ENCODE peak calls at places on chromosomes 16 and 17, in eight cellular contexts. W is naive thymus-derived CD4-positive, alpha-beta T cell; Q is pancreas; D is HCT116; T is CD8-positive, alpha-beta memory T cell; Y is thoracic aorta; J is fibroblast of lung; V is SJCRH30. X is an unnamed sample.

GRCh38 chr17:79989106-79989835 is 46.4 kb downstream of the TBC1D16 start:
- DNase-seq in W (no peak), Q (peak), D (no peak), T (no peak), Y (no peak), J (no peak), V (no peak), X (no peak)

GRCh38 chr17:79947351-79948031 is 88.2 kb downstream of the TBC1D16 start:
- DNase-seq in W (no peak), Q (peak), D (no peak), T (no peak), Y (no peak), J (peak), V (no peak), X (no peak)

GRCh38 chr16:12340151-12340733 is 363.7 kb downstream of the SNX29 start:
- DNase-seq in W (no peak), Q (no peak), D (peak), T (no peak), Y (no peak), J (peak), V (no peak), X (no peak)

GRCh38 chr16:83992624-83993023 is 24.6 kb downstream of the NECAB2 start:
- DNase-seq in W (no peak), Q (peak), D (no peak), T (no peak), Y (no peak), J (peak), V (no peak), X (no peak)

GRCh38 chr17:44400226-44400847 is 10.9 kb upstream of the ITGA2B start:
- DNase-seq in W (no peak), Q (no peak), D (peak), T (no peak), Y (no peak), J (peak), V (peak), X (no peak)

GRCh38 chr17:2064511-2064910 is 9.6 kb downstream of the HIC1 start:
- DNase-seq in W (no peak), Q (no peak), D (no peak), T (no peak), Y (no peak), J (no peak), V (no peak), X (no peak)

GRCh38 chr16:88456356-88457292 is 3.5 kb downstream of the ZFPM1 start:
- DNase-seq in W (no peak), Q (no peak), D (no peak), T (peak), Y (no peak), J (no peak), V (no peak), X (no peak)

GRCh38 chr16:77951788-77952187 is 70.6 kb upstream of the CLEC3A start:
- DNase-seq in W (no peak), Q (no peak), D (peak), T (no peak), Y (no peak), J (no peak), V (peak), X (peak)

GRCh38 chr16:4500283-4500682 is 24.1 kb downstream of the HMOX2 start:
- DNase-seq in W (no peak), Q (no peak), D (peak), T (no peak), Y (no peak), J (peak), V (no peak), X (no peak)

GRCh38 chr17:82615084-82616020 is 32.9 kb downstream of the WDR45B start:
- DNase-seq in W (no peak), Q (peak), D (no peak), T (no peak), Y (no peak), J (no peak), V (peak), X (no peak)

GRCh38 chr16:53534206-53534605 is 31.2 kb upstream of the AKTIP start:
- DNase-seq in W (no peak), Q (no peak), D (no peak), T (no peak), Y (no peak), J (no peak), V (no peak), X (no peak)

GRCh38 chr16:4319454-4319853 is 3.6 kb downstream of the GLIS2 start:
- DNase-seq in W (no peak), Q (peak), D (no peak), T (peak), Y (no peak), J (no peak), V (no peak), X (no peak)

GRCh38 chr17:7438050-7438614 is 1.2 kb upstream of the FGF11 start:
- DNase-seq in W (peak), Q (no peak), D (no peak), T (peak), Y (no peak), J (no peak), V (no peak), X (no peak)

GRCh38 chr17:3896108-3897099 is 3.6 kb upstream of the CAMKK1 start:
- DNase-seq in W (no peak), Q (peak), D (no peak), T (no peak), Y (no peak), J (no peak), V (no peak), X (no peak)

GRCh38 chr17:49987681-49988441 is 7.2 kb downstream of the DLX3 start:
- DNase-seq in W (no peak), Q (no peak), D (no peak), T (no peak), Y (no peak), J (no peak), V (peak), X (no peak)

GRCh38 chr17:49990921-49991320 is 4.1 kb downstream of the DLX3 start:
- DNase-seq in W (no peak), Q (no peak), D (no peak), T (no peak), Y (no peak), J (no peak), V (no peak), X (no peak)

GRCh38 chr17:49987290-49987585 is 7.8 kb downstream of the DLX3 start:
- DNase-seq in W (no peak), Q (no peak), D (no peak), T (no peak), Y (no peak), J (no peak), V (no peak), X (no peak)

GRCh38 chr17:49991409-49991808 is 3.6 kb downstream of the DLX3 start:
- DNase-seq in W (no peak), Q (no peak), D (no peak), T (no peak), Y (no peak), J (no peak), V (no peak), X (no peak)

DNA sequence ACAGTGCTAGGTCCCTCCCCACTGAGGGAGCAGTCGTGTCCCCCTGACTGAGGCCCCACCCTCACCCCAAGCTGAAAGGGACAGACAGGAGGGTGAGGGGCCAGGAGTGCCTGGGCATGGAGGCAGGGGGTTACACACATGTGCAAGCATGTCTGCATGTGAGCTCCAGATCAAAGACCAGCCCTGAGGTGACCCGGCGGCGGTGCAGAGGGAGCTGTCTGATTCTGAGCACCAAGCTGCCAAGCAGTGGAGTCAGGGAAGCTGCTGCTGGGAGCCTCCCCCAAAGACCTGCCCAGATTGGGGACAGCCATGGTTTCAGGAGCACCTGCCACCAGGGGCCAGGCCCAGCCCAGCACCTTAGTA is 5.5 kb downstream of the DLX3 start:
- DNase-seq in W (no peak), Q (no peak), D (no peak), T (no peak), Y (no peak), J (no peak), V (no peak), X (no peak)
- H3K27ac ChIP-seq in W (no peak), Q (no peak), D (no peak), T (no peak), Y (no peak), J (no peak), V (no peak), X (no peak)

DNA sequence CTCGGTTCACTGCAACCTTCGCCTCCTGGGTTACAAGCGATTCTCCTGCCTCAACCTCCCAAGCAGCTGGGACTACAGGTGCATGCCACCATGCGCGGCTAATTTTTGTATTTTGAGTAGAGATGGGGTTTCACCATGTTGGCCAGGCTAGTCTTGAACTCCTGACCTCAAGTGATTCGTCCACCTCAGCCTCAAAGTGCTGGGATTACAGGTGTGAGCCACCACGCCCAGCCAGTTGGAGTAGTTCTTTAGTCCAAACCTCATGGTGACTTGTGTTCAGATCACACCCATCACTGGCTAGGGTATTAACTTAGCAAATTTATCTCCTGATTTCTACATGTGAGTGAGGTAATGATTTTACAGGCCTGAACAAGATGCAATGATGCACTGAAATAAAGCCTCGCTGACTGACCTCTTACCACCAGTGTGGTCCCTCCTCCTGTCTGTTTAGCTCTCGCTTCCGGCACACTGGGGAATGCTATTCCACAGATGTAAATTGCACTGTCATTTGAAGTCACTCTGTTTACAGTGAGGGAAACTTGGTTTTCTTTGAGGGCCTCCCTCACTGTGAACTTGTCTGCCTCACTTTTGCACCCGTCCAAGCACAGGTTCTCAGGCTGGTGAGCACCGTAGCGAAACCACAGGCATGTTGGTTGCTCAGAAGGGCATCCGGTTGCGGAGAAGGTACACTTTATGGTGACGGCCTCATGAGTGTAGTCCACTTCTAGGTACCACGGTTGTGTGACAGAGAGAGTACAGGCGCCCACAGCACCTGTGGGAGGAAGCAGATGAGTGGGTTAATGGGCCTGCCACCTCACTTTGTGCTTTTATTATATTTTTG is 5.5 kb downstream of the IGSF6 start:
- DNase-seq in W (peak), Q (no peak), D (no peak), T (peak), Y (no peak), J (no peak), V (no peak), X (no peak)
- H3K27ac ChIP-seq in W (peak), Q (no peak), D (no peak), T (peak), Y (no peak), J (no peak), V (no peak), X (no peak)

DNA sequence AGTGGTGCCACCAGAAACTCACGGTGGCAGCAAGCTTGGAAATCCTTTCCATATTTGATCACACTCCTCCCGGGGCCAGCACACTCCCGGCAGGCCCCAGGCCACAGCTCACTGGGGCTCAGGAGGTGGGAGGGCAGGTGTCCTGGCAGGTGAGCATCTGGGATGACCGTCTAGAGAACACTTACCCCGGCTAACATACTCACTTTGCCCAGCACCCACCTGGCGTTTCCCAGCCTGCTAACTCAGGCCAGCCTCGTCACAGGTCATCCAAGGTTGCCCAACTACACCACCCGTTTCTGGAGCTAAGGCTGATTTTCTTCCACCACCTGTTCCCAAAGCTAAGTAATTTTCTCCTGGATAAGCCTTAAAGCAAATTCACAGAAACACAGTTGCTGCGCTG is 24.9 kb downstream of the FBXO31 start:
- DNase-seq in W (no peak), Q (no peak), D (no peak), T (no peak), Y (no peak), J (no peak), V (peak), X (no peak)
- H3K27ac ChIP-seq in W (no peak), Q (no peak), D (no peak), T (no peak), Y (no peak), J (no peak), V (no peak), X (no peak)

GRCh38 chr16:86431540-86431939 is 78.8 kb upstream of the FOXF1 start:
- DNase-seq in W (no peak), Q (no peak), D (no peak), T (no peak), Y (no peak), J (no peak), V (no peak), X (no peak)
- H3K27ac ChIP-seq in W (no peak), Q (no peak), D (no peak), T (no peak), Y (no peak), J (no peak), V (no peak), X (no peak)

GRCh38 chr16:30762991-30763725 is 1.0 kb downstream of the RNF40 start:
- DNase-seq in W (no peak), Q (peak), D (no peak), T (no peak), Y (no peak), J (no peak), V (no peak), X (no peak)
- H3K27ac ChIP-seq in W (peak), Q (no peak), D (peak), T (peak), Y (peak), J (peak), V (no peak), X (peak)

GRCh38 chr16:89828870-89829629 is 775 bp downstream of the SPIRE2 start:
- DNase-seq in W (no peak), Q (peak), D (no peak), T (no peak), Y (no peak), J (no peak), V (no peak), X (no peak)
- H3K27ac ChIP-seq in W (no peak), Q (no peak), D (peak), T (no peak), Y (no peak), J (no peak), V (no peak), X (peak)

GRCh38 chr17:12664894-12665262 is 812 bp upstream of the MYOCD start:
- DNase-seq in W (no peak), Q (no peak), D (no peak), T (no peak), Y (no peak), J (no peak), V (no peak), X (no peak)

GRCh38 chr17:12666718-12667117 is 1.0 kb downstream of the MYOCD start:
- DNase-seq in W (no peak), Q (no peak), D (no peak), T (no peak), Y (no peak), J (no peak), V (no peak), X (no peak)

GRCh38 chr17:12664252-12664651 is 1.4 kb upstream of the MYOCD start:
- DNase-seq in W (no peak), Q (no peak), D (no peak), T (no peak), Y (no peak), J (no peak), V (no peak), X (no peak)

GRCh38 chr17:12665263-12666210 is at the start of gene MYOCD:
- DNase-seq in W (no peak), Q (peak), D (no peak), T (no peak), Y (peak), J (no peak), V (no peak), X (no peak)

GRCh38 chr17:12667299-12667958 is 1.7 kb downstream of the MYOCD start:
- DNase-seq in W (no peak), Q (no peak), D (peak), T (no peak), Y (no peak), J (peak), V (peak), X (peak)
- H3K27ac ChIP-seq in W (no peak), Q (no peak), D (no peak), T (no peak), Y (peak), J (no peak), V (no peak), X (no peak)

X was measured in Panc1.